ENCODE peak calls at places on chromosome 5, in eight cellular contexts. P is heart right ventricle; N is aorta; G is spleen; L is naive thymus-derived CD4-positive, alpha-beta T cell; C is stimulated activated CD4-positive, alpha-beta T cell treated with anti-CD3 and anti-CD28 coated beads, Interleukin-1b, Interleukin-23, amount 100 ng/mL, for 24 hours; Z is left cardiac atrium; H is right lobe of liver. B is an unnamed sample.

GRCh38 chr5:147046226-147046625 is 167.7 kb upstream of the PPP2R2B start:
- DNase-seq in N (no peak), P (no peak), G (no peak), H (no peak), C (no peak), L (no peak), Z (no peak), B (no peak)

GRCh38 chr5:61289669-61290363 is 42.2 kb upstream of the ZSWIM6 start:
- DNase-seq in C (no peak), N (no peak), G (no peak), Z (no peak), P (no peak), H (no peak), L (no peak), B (no peak)

GRCh38 chr5:78720997-78721396 is 72.4 kb upstream of the LHFPL2 start:
- DNase-seq in Z (no peak), G (no peak), N (no peak), P (no peak), L (no peak), C (no peak), H (no peak), B (no peak)

GRCh38 chr5:159017787-159018186 is 81.9 kb downstream of the EBF1 start:
- DNase-seq in H (peak; percentile 49), N (peak; percentile 89), P (peak; percentile 85), L (no peak), C (no peak), G (no peak), Z (peak; percentile 77), B (no peak)

GRCh38 chr5:17189381-17190036 is 27.9 kb upstream of the BASP1 start:
- DNase-seq in N (peak; percentile 90), Z (peak; percentile 83), G (peak; percentile 87), C (peak; percentile 49), P (peak; percentile 75), L (peak; percentile 40), H (peak; percentile 73), B (peak; percentile 81)

GRCh38 chr5:98468188-98468869 is 305.1 kb upstream of the RGMB start:
- DNase-seq in L (no peak), C (no peak), G (no peak), N (no peak), P (no peak), Z (no peak), H (no peak), B (no peak)

GRCh38 chr5:171344936-171345608 is 36.0 kb downstream of the TLX3 start:
- DNase-seq in C (no peak), P (no peak), L (no peak), N (no peak), G (peak; percentile 54), Z (no peak), H (no peak), B (no peak)

GRCh38 chr5:141878186-141878770 is at the start of gene PCDH1:
- DNase-seq in H (peak; percentile 53), G (peak; percentile 82), Z (peak; percentile 48), P (peak; percentile 45), N (peak; percentile 78), C (no peak), L (peak; percentile 19), B (no peak)

GRCh38 chr5:131382407-131383395 is 118.8 kb downstream of the CDC42SE2 start:
- DNase-seq in C (no peak), N (no peak), L (peak; percentile 86), P (no peak), Z (no peak), H (no peak), G (no peak), B (no peak)

B was measured in NCI-H1930.